ENCODE peak calls at places on chromosomes 6 and 20, in four cellular contexts. One of them, this sample, is unnamed.

GRCh38 chr6:143260857-143261256 is 189.6 kb downstream of the ADAT2 start:
- DNase-seq in endothelial cell of umbilical vein: no peak
- DNase-seq in K562: no peak
- DNase-seq in SK-N-SH: no peak
- DNase-seq in this sample: no peak

GRCh38 chr6:4805553-4806307 is 29.5 kb downstream of the CDYL start:
- DNase-seq in endothelial cell of umbilical vein: peak
- DNase-seq in SK-N-SH: peak
- DNase-seq in K562: no peak
- DNase-seq in this sample: peak

GRCh38 chr20:19619904-19620430 is 138.1 kb upstream of the RIN2 start:
- DNase-seq in endothelial cell of umbilical vein: no peak
- DNase-seq in K562: no peak
- DNase-seq in SK-N-SH: no peak
- DNase-seq in this sample: no peak

GRCh38 chr6:74991573-74992332 is 214.1 kb downstream of the COL12A1 start:
- DNase-seq in endothelial cell of umbilical vein: peak
- DNase-seq in K562: no peak
- DNase-seq in SK-N-SH: no peak
- DNase-seq in this sample: no peak

GRCh38 chr6:2215342-2215741 is 30.1 kb downstream of the GMDS start:
- DNase-seq in K562: no peak
- DNase-seq in SK-N-SH: no peak
- DNase-seq in endothelial cell of umbilical vein: no peak
- DNase-seq in this sample: no peak

GRCh38 chr20:61954276-61955021 is 111.2 kb downstream of the TAF4 start:
- DNase-seq in K562: peak
- DNase-seq in SK-N-SH: no peak
- DNase-seq in endothelial cell of umbilical vein: no peak
- DNase-seq in this sample: no peak

GRCh38 chr6:47810885-47811284 is 29.1 kb downstream of the OPN5 start:
- DNase-seq in endothelial cell of umbilical vein: no peak
- DNase-seq in SK-N-SH: no peak
- DNase-seq in K562: no peak
- DNase-seq in this sample: no peak

GRCh38 chr6:157455731-157456523 is 74.9 kb downstream of the ZDHHC14 start:
- DNase-seq in endothelial cell of umbilical vein: peak
- DNase-seq in SK-N-SH: no peak
- DNase-seq in K562: no peak
- DNase-seq in this sample: no peak

GRCh38 chr20:5569021-5569420 is 181.2 kb upstream of the SHLD1 start:
- DNase-seq in endothelial cell of umbilical vein: peak
- DNase-seq in SK-N-SH: peak
- DNase-seq in K562: peak
- DNase-seq in this sample: peak

GRCh38 chr6:137867685-137868509 is 838 bp downstream of the TNFAIP3 start:
- DNase-seq in SK-N-SH: no peak
- DNase-seq in endothelial cell of umbilical vein: peak
- DNase-seq in K562: no peak
- DNase-seq in this sample: no peak

GRCh38 chr6:148177589-148178233 is 164.9 kb upstream of the SASH1 start:
- DNase-seq in SK-N-SH: peak
- DNase-seq in endothelial cell of umbilical vein: peak
- DNase-seq in K562: peak
- DNase-seq in this sample: peak

GRCh38 chr6:96156425-96156824 is 140.7 kb downstream of the FUT9 start:
- DNase-seq in endothelial cell of umbilical vein: no peak
- DNase-seq in K562: no peak
- DNase-seq in SK-N-SH: no peak
- DNase-seq in this sample: no peak

GRCh38 chr20:7038029-7038428 is 270.5 kb downstream of the BMP2 start:
- DNase-seq in K562: no peak
- DNase-seq in endothelial cell of umbilical vein: no peak
- DNase-seq in SK-N-SH: no peak
- DNase-seq in this sample: no peak

GRCh38 chr6:38603966-38604365 is 35.8 kb downstream of the BTBD9 start:
- DNase-seq in K562: no peak
- DNase-seq in endothelial cell of umbilical vein: no peak
- DNase-seq in SK-N-SH: no peak
- DNase-seq in this sample: no peak

GRCh38 chr20:33005908-33006775 is 1.4 kb upstream of the BPIFB2 start:
- DNase-seq in SK-N-SH: no peak
- DNase-seq in K562: no peak
- DNase-seq in endothelial cell of umbilical vein: no peak
- DNase-seq in this sample: no peak
- H3K4me2 ChIP-seq in SK-N-SH: no peak
- H3K4me2 ChIP-seq in K562: no peak
- H3K4me2 ChIP-seq in endothelial cell of umbilical vein: no peak
- H3K4me2 ChIP-seq in this sample: no peak

GRCh38 chr6:56661298-56661697 is 18.6 kb upstream of the DST start:
- DNase-seq in endothelial cell of umbilical vein: no peak
- DNase-seq in SK-N-SH: no peak
- DNase-seq in K562: no peak
- DNase-seq in this sample: no peak

GRCh38 chr6:56660374-56660730 is 17.7 kb upstream of the DST start:
- DNase-seq in K562: no peak
- DNase-seq in SK-N-SH: no peak
- DNase-seq in endothelial cell of umbilical vein: no peak
- DNase-seq in this sample: no peak

GRCh38 chr6:56664007-56664406 is 21.3 kb upstream of the DST start:
- DNase-seq in K562: no peak
- DNase-seq in SK-N-SH: no peak
- DNase-seq in endothelial cell of umbilical vein: no peak
- DNase-seq in this sample: no peak

GRCh38 chr6:56659721-56660373 is 17.2 kb upstream of the DST start:
- DNase-seq in endothelial cell of umbilical vein: no peak
- DNase-seq in SK-N-SH: peak
- DNase-seq in K562: no peak
- DNase-seq in this sample: no peak

GRCh38 chr6:56663344-56663743 is 20.7 kb upstream of the DST start:
- DNase-seq in SK-N-SH: no peak
- DNase-seq in K562: no peak
- DNase-seq in endothelial cell of umbilical vein: no peak
- DNase-seq in this sample: no peak
- TF ChIP-seq POLR2AphosphoS5 in SK-N-SH: no peak
- TF ChIP-seq POLR2AphosphoS5 in K562: no peak
- TF ChIP-seq POLR2AphosphoS5 in endothelial cell of umbilical vein: no peak
- TF ChIP-seq POLR2AphosphoS5 in this sample: no peak

GRCh38 chr20:8449120-8449519 is 317.1 kb downstream of the PLCB1 start:
- DNase-seq in K562: no peak
- DNase-seq in endothelial cell of umbilical vein: no peak
- DNase-seq in SK-N-SH: no peak
- DNase-seq in this sample: no peak

GRCh38 chr20:8457978-8458377 is 325.9 kb downstream of the PLCB1 start:
- DNase-seq in K562: no peak
- DNase-seq in endothelial cell of umbilical vein: no peak
- DNase-seq in SK-N-SH: no peak
- DNase-seq in this sample: no peak

GRCh38 chr20:8454137-8454712 is 322.2 kb downstream of the PLCB1 start:
- DNase-seq in endothelial cell of umbilical vein: peak
- DNase-seq in K562: no peak
- DNase-seq in SK-N-SH: peak
- DNase-seq in this sample: peak
- TF ChIP-seq MAX in endothelial cell of umbilical vein: peak
- TF ChIP-seq MAX in K562: no peak
- TF ChIP-seq MAX in SK-N-SH: peak
- TF ChIP-seq MAX in this sample: no peak

DNA sequence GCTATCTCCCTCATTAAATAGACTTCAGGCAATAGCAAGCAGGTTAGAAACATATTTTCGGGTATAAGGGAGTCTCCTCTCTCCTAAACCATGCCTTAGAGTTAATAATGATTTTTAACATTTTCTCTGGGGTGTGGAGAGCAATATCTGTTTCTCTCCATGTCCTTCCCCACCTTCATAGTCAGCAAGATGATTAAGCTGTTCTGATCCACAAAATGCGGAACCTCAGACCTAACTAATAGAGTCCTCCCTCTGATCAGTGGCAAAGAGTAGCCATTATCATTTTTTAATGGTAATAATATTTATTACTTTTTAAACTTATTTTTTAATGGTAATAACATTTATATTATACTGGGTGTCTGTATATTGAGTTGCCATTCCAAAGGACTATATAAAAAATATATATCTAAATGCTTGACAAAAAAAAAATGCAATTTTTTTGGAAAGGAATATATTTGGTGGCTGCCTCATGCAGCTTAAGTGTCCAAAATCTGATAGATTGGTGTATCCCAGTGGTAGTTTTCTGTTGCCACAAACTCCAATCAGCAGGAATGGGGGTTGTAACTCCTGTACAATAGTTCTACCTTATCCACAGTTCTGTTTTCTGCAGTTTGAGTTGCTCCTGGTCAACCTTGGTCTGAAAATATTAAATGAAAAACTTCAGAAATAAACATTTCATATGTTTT is 14.0 kb upstream of the BTN3A2 start:
- DNase-seq in SK-N-SH: no peak
- DNase-seq in endothelial cell of umbilical vein: no peak
- DNase-seq in K562: peak
- DNase-seq in this sample: no peak
- H3K4me2 ChIP-seq in SK-N-SH: peak
- H3K4me2 ChIP-seq in endothelial cell of umbilical vein: peak
- H3K4me2 ChIP-seq in K562: peak
- H3K4me2 ChIP-seq in this sample: peak

DNA sequence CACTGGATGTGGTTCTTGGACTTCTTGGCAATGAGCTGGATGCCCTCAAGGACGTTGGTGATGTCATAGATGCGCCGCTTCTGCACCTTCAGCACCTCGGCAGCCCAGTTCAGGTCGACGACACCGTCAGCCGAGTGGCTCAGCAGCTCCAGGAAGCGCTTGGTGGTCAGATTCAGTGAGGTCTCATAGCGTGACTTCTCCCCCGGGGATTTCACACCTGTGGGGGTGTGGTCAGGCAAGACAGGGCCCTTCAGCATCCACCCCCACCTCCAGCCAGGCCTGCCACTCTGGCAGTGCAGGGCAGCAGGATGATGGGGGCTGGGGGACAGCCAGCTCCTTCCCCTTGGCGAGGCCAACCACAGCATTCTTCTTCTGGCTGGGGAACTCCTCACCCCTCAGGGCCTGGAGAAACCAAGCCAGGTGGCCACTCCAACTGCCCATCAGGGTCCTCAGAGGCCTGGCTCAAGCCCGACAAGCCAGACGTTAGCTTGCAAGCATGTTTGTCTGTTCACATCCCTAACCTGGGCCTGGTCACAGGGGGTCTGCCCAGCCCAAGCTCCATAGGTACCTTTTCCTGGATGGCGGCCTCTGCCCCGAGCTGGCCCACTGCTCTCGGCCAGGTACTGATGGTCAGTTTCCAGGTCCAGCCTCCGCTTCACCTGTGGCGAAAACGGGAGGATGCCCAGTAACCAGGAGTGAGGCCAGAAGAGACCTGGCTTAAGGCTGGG is 5.7 kb upstream of the NECAB3 start:
- DNase-seq in endothelial cell of umbilical vein: no peak
- DNase-seq in SK-N-SH: no peak
- DNase-seq in K562: peak
- DNase-seq in this sample: no peak
- TF ChIP-seq POLR2AphosphoS5 in endothelial cell of umbilical vein: no peak
- TF ChIP-seq POLR2AphosphoS5 in SK-N-SH: no peak
- TF ChIP-seq POLR2AphosphoS5 in K562: no peak
- TF ChIP-seq POLR2AphosphoS5 in this sample: no peak

GRCh38 chr6:34904990-34905613 is 16.0 kb downstream of the ANKS1A start:
- DNase-seq in endothelial cell of umbilical vein: no peak
- DNase-seq in K562: no peak
- DNase-seq in SK-N-SH: no peak
- DNase-seq in this sample: no peak
- TF ChIP-seq MAX in endothelial cell of umbilical vein: no peak
- TF ChIP-seq MAX in K562: no peak
- TF ChIP-seq MAX in SK-N-SH: no peak
- TF ChIP-seq MAX in this sample: no peak

This sample was measured in HCT116.